ENCODE peak calls at places on chromosome 6, in nine cellular contexts. H, D, M, W, L, S, Q, C and V are unnamed samples.

GRCh38 chr6:75609639-75610590 is 8.2 kb downstream of the SENP6 start:
- DNase-seq in M (no peak), C (peak), W (no peak), Q (no peak), L (no peak), S (no peak), D (no peak), H (no peak), V (no peak)

GRCh38 chr6:3518356-3518841 is 61.5 kb upstream of the SLC22A23 start:
- DNase-seq in H (peak), M (no peak), C (peak), W (no peak), L (no peak), S (no peak), Q (no peak), D (no peak), V (no peak)

GRCh38 chr6:38588631-38589366 is 50.9 kb downstream of the BTBD9 start:
- DNase-seq in W (no peak), Q (no peak), H (no peak), L (no peak), D (no peak), C (no peak), M (no peak), S (no peak), V (no peak)

GRCh38 chr6:107740496-107741190 is 83.5 kb downstream of the SCML4 start:
- DNase-seq in H (no peak), D (peak), M (no peak), C (no peak), Q (peak), S (no peak), L (no peak), W (no peak), V (no peak)

GRCh38 chr6:166955121-166955864 is 1.1 kb downstream of the RNASET2 start:
- DNase-seq in D (no peak), S (no peak), M (no peak), W (peak), Q (peak), C (no peak), H (no peak), L (peak), V (peak)

GRCh38 chr6:27777614-27778355 is 134.4 kb downstream of the OR2B2 start:
- DNase-seq in Q (no peak), L (no peak), W (no peak), S (no peak), C (no peak), D (no peak), M (no peak), H (peak), V (no peak)

GRCh38 chr6:79384845-79385244 is 150.4 kb upstream of the HMGN3 start:
- DNase-seq in S (no peak), W (no peak), H (no peak), C (no peak), M (peak), D (no peak), Q (no peak), L (no peak), V (no peak)

GRCh38 chr6:170075659-170076223 is 215.1 kb downstream of the DLL1 start:
- DNase-seq in D (no peak), W (no peak), M (no peak), L (no peak), C (no peak), S (no peak), H (no peak), Q (no peak), V (no peak)

GRCh38 chr6:2744206-2744771 is 6.4 kb downstream of the MYLK4 start:
- DNase-seq in W (no peak), S (no peak), Q (no peak), L (no peak), C (no peak), H (no peak), D (no peak), M (peak), V (no peak)

GRCh38 chr6:130190701-130191375 is 31.9 kb downstream of the SAMD3 start:
- DNase-seq in W (no peak), H (no peak), C (no peak), D (no peak), L (no peak), S (no peak), Q (no peak), M (no peak), V (no peak)

GRCh38 chr6:41257369-41258195 is 28.9 kb downstream of the TREM1 start:
- DNase-seq in S (no peak), H (no peak), L (no peak), Q (no peak), M (peak), W (no peak), C (peak), D (no peak), V (no peak)

GRCh38 chr6:41051873-41052272 is 1.1 kb upstream of the APOBEC2 start:
- DNase-seq in C (no peak), L (no peak), Q (no peak), H (no peak), S (no peak), W (no peak), M (peak), D (no peak), V (no peak)

GRCh38 chr6:10962673-10963072 is 75.8 kb downstream of the SYCP2L start:
- DNase-seq in D (no peak), H (peak), C (peak), Q (no peak), M (no peak), L (no peak), S (no peak), W (no peak), V (no peak)

GRCh38 chr6:19472168-19472567 is 365.0 kb upstream of the ID4 start:
- DNase-seq in H (peak), S (no peak), W (no peak), Q (no peak), M (no peak), C (peak), D (no peak), L (no peak), V (no peak)

GRCh38 chr6:79647756-79648155 is 16.6 kb downstream of the SH3BGRL2 start:
- DNase-seq in W (no peak), C (no peak), D (no peak), Q (no peak), S (no peak), L (no peak), M (no peak), H (no peak), V (no peak)

GRCh38 chr6:15870354-15871043 is 207.7 kb upstream of the DTNBP1 start:
- DNase-seq in C (no peak), S (no peak), D (no peak), H (peak), Q (no peak), W (no peak), M (no peak), L (no peak), V (no peak)